ENCODE peak calls at places on chromosomes 7 and 10, in seven cellular contexts. One of them, this sample, is unnamed.

GRCh38 chr7:148334959-148335577 is 255.5 kb upstream of the C7orf33 start:
- DNase-seq in NCI-H1417 treated with DMSO at 0.1 percent for 48 hours: peak
- DNase-seq in EH: no peak
- DNase-seq in activated CD8-positive, alpha-beta T cell treated with anti-CD3 and anti-CD28 coated beads for 36 hours: no peak
- DNase-seq in CD8-positive, alpha-beta T cell: no peak
- DNase-seq in NCI-H2081: peak
- DNase-seq in midbrain: no peak
- DNase-seq in this sample: no peak

GRCh38 chr10:126663328-126663727 is 7.2 kb downstream of the C10orf90 start:
- DNase-seq in NCI-H1417 treated with DMSO at 0.1 percent for 48 hours: no peak
- DNase-seq in EH: peak
- DNase-seq in activated CD8-positive, alpha-beta T cell treated with anti-CD3 and anti-CD28 coated beads for 36 hours: peak
- DNase-seq in CD8-positive, alpha-beta T cell: peak
- DNase-seq in NCI-H2081: no peak
- DNase-seq in midbrain: peak
- DNase-seq in this sample: peak

GRCh38 chr10:121610798-121611325 is 12.6 kb upstream of the FGFR2 start:
- DNase-seq in NCI-H1417 treated with DMSO at 0.1 percent for 48 hours: no peak
- DNase-seq in EH: no peak
- DNase-seq in activated CD8-positive, alpha-beta T cell treated with anti-CD3 and anti-CD28 coated beads for 36 hours: no peak
- DNase-seq in CD8-positive, alpha-beta T cell: no peak
- DNase-seq in NCI-H2081: no peak
- DNase-seq in midbrain: no peak
- DNase-seq in this sample: no peak

GRCh38 chr10:43981232-43981631 is 332.6 kb upstream of the ZNF32 start:
- DNase-seq in NCI-H1417 treated with DMSO at 0.1 percent for 48 hours: no peak
- DNase-seq in EH: peak
- DNase-seq in activated CD8-positive, alpha-beta T cell treated with anti-CD3 and anti-CD28 coated beads for 36 hours: no peak
- DNase-seq in CD8-positive, alpha-beta T cell: peak
- DNase-seq in NCI-H2081: no peak
- DNase-seq in midbrain: no peak
- DNase-seq in this sample: no peak

GRCh38 chr10:19730071-19730470 is 86.2 kb upstream of the PLXDC2 start:
- DNase-seq in NCI-H1417 treated with DMSO at 0.1 percent for 48 hours: no peak
- DNase-seq in EH: no peak
- DNase-seq in activated CD8-positive, alpha-beta T cell treated with anti-CD3 and anti-CD28 coated beads for 36 hours: no peak
- DNase-seq in CD8-positive, alpha-beta T cell: no peak
- DNase-seq in NCI-H2081: no peak
- DNase-seq in midbrain: no peak
- DNase-seq in this sample: no peak

GRCh38 chr10:74855027-74855426 is 28.6 kb downstream of the KAT6B start:
- DNase-seq in NCI-H1417 treated with DMSO at 0.1 percent for 48 hours: no peak
- DNase-seq in EH: no peak
- DNase-seq in activated CD8-positive, alpha-beta T cell treated with anti-CD3 and anti-CD28 coated beads for 36 hours: peak
- DNase-seq in CD8-positive, alpha-beta T cell: no peak
- DNase-seq in NCI-H2081: peak
- DNase-seq in midbrain: no peak
- DNase-seq in this sample: no peak

GRCh38 chr7:97580205-97580604 is 151.7 kb upstream of the TAC1 start:
- DNase-seq in NCI-H1417 treated with DMSO at 0.1 percent for 48 hours: no peak
- DNase-seq in EH: no peak
- DNase-seq in activated CD8-positive, alpha-beta T cell treated with anti-CD3 and anti-CD28 coated beads for 36 hours: no peak
- DNase-seq in CD8-positive, alpha-beta T cell: no peak
- DNase-seq in NCI-H2081: peak
- DNase-seq in midbrain: no peak
- DNase-seq in this sample: no peak

GRCh38 chr7:12607134-12607533 is 36.6 kb downstream of the SCIN start:
- DNase-seq in NCI-H1417 treated with DMSO at 0.1 percent for 48 hours: peak
- DNase-seq in EH: no peak
- DNase-seq in activated CD8-positive, alpha-beta T cell treated with anti-CD3 and anti-CD28 coated beads for 36 hours: no peak
- DNase-seq in CD8-positive, alpha-beta T cell: no peak
- DNase-seq in NCI-H2081: peak
- DNase-seq in midbrain: no peak
- DNase-seq in this sample: no peak

GRCh38 chr7:16661924-16662323 is 15.9 kb downstream of the BZW2 start:
- DNase-seq in NCI-H1417 treated with DMSO at 0.1 percent for 48 hours: no peak
- DNase-seq in EH: no peak
- DNase-seq in activated CD8-positive, alpha-beta T cell treated with anti-CD3 and anti-CD28 coated beads for 36 hours: no peak
- DNase-seq in CD8-positive, alpha-beta T cell: no peak
- DNase-seq in NCI-H2081: no peak
- DNase-seq in midbrain: no peak
- DNase-seq in this sample: no peak

GRCh38 chr7:103398488-103398887 is 47.5 kb downstream of the SLC26A5 start:
- DNase-seq in NCI-H1417 treated with DMSO at 0.1 percent for 48 hours: no peak
- DNase-seq in EH: no peak
- DNase-seq in activated CD8-positive, alpha-beta T cell treated with anti-CD3 and anti-CD28 coated beads for 36 hours: no peak
- DNase-seq in CD8-positive, alpha-beta T cell: no peak
- DNase-seq in NCI-H2081: no peak
- DNase-seq in midbrain: no peak
- DNase-seq in this sample: no peak

GRCh38 chr7:122629412-122629953 is 69.4 kb downstream of the RNF133 start:
- DNase-seq in NCI-H1417 treated with DMSO at 0.1 percent for 48 hours: no peak
- DNase-seq in EH: no peak
- DNase-seq in activated CD8-positive, alpha-beta T cell treated with anti-CD3 and anti-CD28 coated beads for 36 hours: no peak
- DNase-seq in CD8-positive, alpha-beta T cell: no peak
- DNase-seq in NCI-H2081: no peak
- DNase-seq in midbrain: no peak
- DNase-seq in this sample: no peak

GRCh38 chr7:116177009-116177408 is 33.3 kb upstream of the TES start:
- DNase-seq in NCI-H1417 treated with DMSO at 0.1 percent for 48 hours: no peak
- DNase-seq in EH: peak
- DNase-seq in activated CD8-positive, alpha-beta T cell treated with anti-CD3 and anti-CD28 coated beads for 36 hours: no peak
- DNase-seq in CD8-positive, alpha-beta T cell: no peak
- DNase-seq in NCI-H2081: no peak
- DNase-seq in midbrain: no peak
- DNase-seq in this sample: no peak

GRCh38 chr7:80529362-80529761 is 17.5 kb upstream of the GNAT3 start:
- DNase-seq in NCI-H1417 treated with DMSO at 0.1 percent for 48 hours: no peak
- DNase-seq in EH: peak
- DNase-seq in activated CD8-positive, alpha-beta T cell treated with anti-CD3 and anti-CD28 coated beads for 36 hours: no peak
- DNase-seq in CD8-positive, alpha-beta T cell: no peak
- DNase-seq in NCI-H2081: no peak
- DNase-seq in midbrain: no peak
- DNase-seq in this sample: no peak

GRCh38 chr10:116265686-116266085 is 7.3 kb downstream of the GFRA1 start:
- DNase-seq in NCI-H1417 treated with DMSO at 0.1 percent for 48 hours: no peak
- DNase-seq in EH: no peak
- DNase-seq in activated CD8-positive, alpha-beta T cell treated with anti-CD3 and anti-CD28 coated beads for 36 hours: no peak
- DNase-seq in CD8-positive, alpha-beta T cell: no peak
- DNase-seq in NCI-H2081: no peak
- DNase-seq in midbrain: no peak
- DNase-seq in this sample: no peak

GRCh38 chr10:124626759-124627380 is 117.3 kb downstream of the FAM53B start:
- DNase-seq in NCI-H1417 treated with DMSO at 0.1 percent for 48 hours: no peak
- DNase-seq in EH: no peak
- DNase-seq in activated CD8-positive, alpha-beta T cell treated with anti-CD3 and anti-CD28 coated beads for 36 hours: peak
- DNase-seq in CD8-positive, alpha-beta T cell: peak
- DNase-seq in NCI-H2081: peak
- DNase-seq in midbrain: no peak
- DNase-seq in this sample: peak

GRCh38 chr7:52100-52499 is 140.3 kb upstream of the FAM20C start:
- DNase-seq in NCI-H1417 treated with DMSO at 0.1 percent for 48 hours: no peak
- DNase-seq in EH: no peak
- DNase-seq in activated CD8-positive, alpha-beta T cell treated with anti-CD3 and anti-CD28 coated beads for 36 hours: no peak
- DNase-seq in CD8-positive, alpha-beta T cell: no peak
- DNase-seq in NCI-H2081: no peak
- DNase-seq in midbrain: no peak
- DNase-seq in this sample: no peak

GRCh38 chr10:98340946-98341345 is 73.0 kb upstream of the LOXL4 start:
- DNase-seq in NCI-H1417 treated with DMSO at 0.1 percent for 48 hours: no peak
- DNase-seq in EH: no peak
- DNase-seq in activated CD8-positive, alpha-beta T cell treated with anti-CD3 and anti-CD28 coated beads for 36 hours: no peak
- DNase-seq in CD8-positive, alpha-beta T cell: no peak
- DNase-seq in NCI-H2081: no peak
- DNase-seq in midbrain: no peak
- DNase-seq in this sample: no peak

GRCh38 chr10:22245567-22245966 is 27.8 kb upstream of the EBLN1 start:
- DNase-seq in NCI-H1417 treated with DMSO at 0.1 percent for 48 hours: no peak
- DNase-seq in EH: peak
- DNase-seq in activated CD8-positive, alpha-beta T cell treated with anti-CD3 and anti-CD28 coated beads for 36 hours: no peak
- DNase-seq in CD8-positive, alpha-beta T cell: no peak
- DNase-seq in NCI-H2081: no peak
- DNase-seq in midbrain: no peak
- DNase-seq in this sample: no peak

GRCh38 chr7:7769712-7770111 is 51.3 kb upstream of the RPA3 start:
- DNase-seq in NCI-H1417 treated with DMSO at 0.1 percent for 48 hours: no peak
- DNase-seq in EH: no peak
- DNase-seq in activated CD8-positive, alpha-beta T cell treated with anti-CD3 and anti-CD28 coated beads for 36 hours: no peak
- DNase-seq in CD8-positive, alpha-beta T cell: no peak
- DNase-seq in NCI-H2081: no peak
- DNase-seq in midbrain: no peak
- DNase-seq in this sample: no peak

GRCh38 chr10:49408437-49409306 is 12.8 kb upstream of the DRGX start:
- DNase-seq in NCI-H1417 treated with DMSO at 0.1 percent for 48 hours: peak
- DNase-seq in EH: no peak
- DNase-seq in activated CD8-positive, alpha-beta T cell treated with anti-CD3 and anti-CD28 coated beads for 36 hours: peak
- DNase-seq in CD8-positive, alpha-beta T cell: no peak
- DNase-seq in NCI-H2081: peak
- DNase-seq in midbrain: no peak
- DNase-seq in this sample: peak

GRCh38 chr7:135160858-135161653 is 9.5 kb downstream of the CYREN start:
- DNase-seq in NCI-H1417 treated with DMSO at 0.1 percent for 48 hours: no peak
- DNase-seq in EH: peak
- DNase-seq in activated CD8-positive, alpha-beta T cell treated with anti-CD3 and anti-CD28 coated beads for 36 hours: no peak
- DNase-seq in CD8-positive, alpha-beta T cell: no peak
- DNase-seq in NCI-H2081: no peak
- DNase-seq in midbrain: no peak
- DNase-seq in this sample: no peak

GRCh38 chr10:103854687-103855423 is 521 bp downstream of the SH3PXD2A start:
- DNase-seq in NCI-H1417 treated with DMSO at 0.1 percent for 48 hours: no peak
- DNase-seq in EH: peak
- DNase-seq in activated CD8-positive, alpha-beta T cell treated with anti-CD3 and anti-CD28 coated beads for 36 hours: peak
- DNase-seq in CD8-positive, alpha-beta T cell: no peak
- DNase-seq in NCI-H2081: no peak
- DNase-seq in midbrain: peak
- DNase-seq in this sample: no peak

GRCh38 chr7:98322331-98323260 is 41.1 kb downstream of the BRI3 start:
- DNase-seq in NCI-H1417 treated with DMSO at 0.1 percent for 48 hours: no peak
- DNase-seq in EH: no peak
- DNase-seq in activated CD8-positive, alpha-beta T cell treated with anti-CD3 and anti-CD28 coated beads for 36 hours: no peak
- DNase-seq in CD8-positive, alpha-beta T cell: no peak
- DNase-seq in NCI-H2081: no peak
- DNase-seq in midbrain: no peak
- DNase-seq in this sample: no peak

GRCh38 chr7:128215739-128216138 is 25.3 kb upstream of the LEP start:
- DNase-seq in NCI-H1417 treated with DMSO at 0.1 percent for 48 hours: no peak
- DNase-seq in EH: peak
- DNase-seq in activated CD8-positive, alpha-beta T cell treated with anti-CD3 and anti-CD28 coated beads for 36 hours: no peak
- DNase-seq in CD8-positive, alpha-beta T cell: no peak
- DNase-seq in NCI-H2081: no peak
- DNase-seq in midbrain: no peak
- DNase-seq in this sample: no peak

GRCh38 chr10:124522903-124523260 is 61.3 kb downstream of the LHPP start:
- DNase-seq in NCI-H1417 treated with DMSO at 0.1 percent for 48 hours: no peak
- DNase-seq in EH: no peak
- DNase-seq in activated CD8-positive, alpha-beta T cell treated with anti-CD3 and anti-CD28 coated beads for 36 hours: no peak
- DNase-seq in CD8-positive, alpha-beta T cell: no peak
- DNase-seq in NCI-H2081: no peak
- DNase-seq in midbrain: no peak
- DNase-seq in this sample: no peak

GRCh38 chr10:124587811-124588211 is 126.2 kb downstream of the LHPP start:
- DNase-seq in NCI-H1417 treated with DMSO at 0.1 percent for 48 hours: no peak
- DNase-seq in EH: no peak
- DNase-seq in activated CD8-positive, alpha-beta T cell treated with anti-CD3 and anti-CD28 coated beads for 36 hours: no peak
- DNase-seq in CD8-positive, alpha-beta T cell: no peak
- DNase-seq in NCI-H2081: no peak
- DNase-seq in midbrain: no peak
- DNase-seq in this sample: no peak

GRCh38 chr7:433558-433957 is 86.1 kb downstream of the PDGFA start:
- DNase-seq in NCI-H1417 treated with DMSO at 0.1 percent for 48 hours: no peak
- DNase-seq in EH: no peak
- DNase-seq in activated CD8-positive, alpha-beta T cell treated with anti-CD3 and anti-CD28 coated beads for 36 hours: no peak
- DNase-seq in CD8-positive, alpha-beta T cell: no peak
- DNase-seq in NCI-H2081: no peak
- DNase-seq in midbrain: no peak
- DNase-seq in this sample: no peak

GRCh38 chr7:2575046-2575732 is 16.4 kb downstream of the IQCE start:
- DNase-seq in NCI-H1417 treated with DMSO at 0.1 percent for 48 hours: no peak
- DNase-seq in EH: no peak
- DNase-seq in activated CD8-positive, alpha-beta T cell treated with anti-CD3 and anti-CD28 coated beads for 36 hours: no peak
- DNase-seq in CD8-positive, alpha-beta T cell: no peak
- DNase-seq in NCI-H2081: no peak
- DNase-seq in midbrain: no peak
- DNase-seq in this sample: no peak

GRCh38 chr10:5775705-5776104 is 37.5 kb downstream of the GDI2 start:
- DNase-seq in NCI-H1417 treated with DMSO at 0.1 percent for 48 hours: no peak
- DNase-seq in EH: no peak
- DNase-seq in activated CD8-positive, alpha-beta T cell treated with anti-CD3 and anti-CD28 coated beads for 36 hours: peak
- DNase-seq in CD8-positive, alpha-beta T cell: peak
- DNase-seq in NCI-H2081: no peak
- DNase-seq in midbrain: no peak
- DNase-seq in this sample: peak

GRCh38 chr7:100390286-100391028 is 17.2 kb downstream of the PILRA start:
- DNase-seq in NCI-H1417 treated with DMSO at 0.1 percent for 48 hours: no peak
- DNase-seq in EH: no peak
- DNase-seq in activated CD8-positive, alpha-beta T cell treated with anti-CD3 and anti-CD28 coated beads for 36 hours: no peak
- DNase-seq in CD8-positive, alpha-beta T cell: no peak
- DNase-seq in NCI-H2081: no peak
- DNase-seq in midbrain: no peak
- DNase-seq in this sample: no peak

GRCh38 chr7:110204527-110204926 is 886.4 kb upstream of the LRRN3 start:
- DNase-seq in NCI-H1417 treated with DMSO at 0.1 percent for 48 hours: no peak
- DNase-seq in EH: peak
- DNase-seq in activated CD8-positive, alpha-beta T cell treated with anti-CD3 and anti-CD28 coated beads for 36 hours: no peak
- DNase-seq in CD8-positive, alpha-beta T cell: no peak
- DNase-seq in NCI-H2081: no peak
- DNase-seq in midbrain: no peak
- DNase-seq in this sample: no peak